ENCODE peak calls at places on chromosomes 7 and 10, in four cellular contexts. One of them, this sample, is unnamed.

GRCh38 chr7:35605760-35606159 is 89.2 kb downstream of the HERPUD2 start:
- DNase-seq in substantia nigra: no peak
- DNase-seq in transverse colon: no peak
- DNase-seq in AML-193: no peak
- DNase-seq in this sample: no peak

GRCh38 chr7:12196386-12196785 is 14.7 kb upstream of the TMEM106B start:
- DNase-seq in substantia nigra: no peak
- DNase-seq in transverse colon: no peak
- DNase-seq in AML-193: no peak
- DNase-seq in this sample: no peak

GRCh38 chr10:52785418-52785817 is 12.8 kb upstream of the MBL2 start:
- DNase-seq in substantia nigra: no peak
- DNase-seq in transverse colon: no peak
- DNase-seq in AML-193: no peak
- DNase-seq in this sample: no peak

GRCh38 chr10:71383972-71384687 is 12.6 kb upstream of the CDH23 start:
- DNase-seq in substantia nigra: peak
- DNase-seq in transverse colon: peak
- DNase-seq in AML-193: peak
- DNase-seq in this sample: peak

GRCh38 chr10:103580422-103580821 is 86.9 kb downstream of the NEURL1 start:
- DNase-seq in substantia nigra: no peak
- DNase-seq in transverse colon: no peak
- DNase-seq in AML-193: no peak
- DNase-seq in this sample: no peak

GRCh38 chr7:98470131-98470985 is 69.5 kb upstream of the BAIAP2L1 start:
- DNase-seq in substantia nigra: no peak
- DNase-seq in transverse colon: peak
- DNase-seq in AML-193: no peak
- DNase-seq in this sample: peak

GRCh38 chr7:121504478-121504877 is 108.4 kb upstream of the FAM3C start:
- DNase-seq in substantia nigra: no peak
- DNase-seq in transverse colon: no peak
- DNase-seq in AML-193: no peak
- DNase-seq in this sample: no peak

GRCh38 chr7:92768501-92769360 is 67.6 kb downstream of the CDK6 start:
- DNase-seq in substantia nigra: no peak
- DNase-seq in transverse colon: no peak
- DNase-seq in AML-193: no peak
- DNase-seq in this sample: no peak

GRCh38 chr10:131776496-131776895 is 124.3 kb upstream of the PPP2R2D start:
- DNase-seq in substantia nigra: no peak
- DNase-seq in transverse colon: no peak
- DNase-seq in AML-193: no peak
- DNase-seq in this sample: no peak

GRCh38 chr7:36906448-36906847 is 182.2 kb upstream of the AOAH start:
- DNase-seq in substantia nigra: no peak
- DNase-seq in transverse colon: no peak
- DNase-seq in AML-193: no peak
- DNase-seq in this sample: no peak

GRCh38 chr10:118951218-118951617 is 78.3 kb upstream of the NANOS1 start:
- DNase-seq in substantia nigra: no peak
- DNase-seq in transverse colon: no peak
- DNase-seq in AML-193: no peak
- DNase-seq in this sample: no peak

GRCh38 chr7:147477526-147477925 is 1113.0 kb upstream of the C7orf33 start:
- DNase-seq in substantia nigra: no peak
- DNase-seq in transverse colon: no peak
- DNase-seq in AML-193: no peak
- DNase-seq in this sample: no peak

GRCh38 chr10:79208251-79208983 is 138.9 kb upstream of the PPIF start:
- DNase-seq in substantia nigra: no peak
- DNase-seq in transverse colon: no peak
- DNase-seq in AML-193: no peak
- DNase-seq in this sample: no peak

GRCh38 chr10:32971536-32972091 is 13.6 kb upstream of the ITGB1 start:
- DNase-seq in substantia nigra: no peak
- DNase-seq in transverse colon: peak
- DNase-seq in AML-193: no peak
- DNase-seq in this sample: no peak

GRCh38 chr7:936131-937054 is 18.1 kb downstream of the ADAP1 start:
- DNase-seq in substantia nigra: no peak
- DNase-seq in transverse colon: peak
- DNase-seq in AML-193: no peak
- DNase-seq in this sample: no peak

GRCh38 chr10:124802313-124802675 is 675 bp downstream of the ABRAXAS2 start:
- DNase-seq in substantia nigra: no peak
- DNase-seq in transverse colon: no peak
- DNase-seq in AML-193: peak
- DNase-seq in this sample: no peak

GRCh38 chr7:139731802-139732470 is 45.9 kb downstream of the HIPK2 start:
- DNase-seq in substantia nigra: peak
- DNase-seq in transverse colon: peak
- DNase-seq in AML-193: peak
- DNase-seq in this sample: peak